ENCODE peak calls at places on chromosomes 3 and 15, in seven cellular contexts. G, W, S, C, I, Q and K are unnamed samples. For H3K4me1, the result is how much of the 10 kb centered on the place peaks cover.

GRCh38 chr3:188839187-188839695 is 332.5 kb upstream of the TPRG1 start:
- DNase-seq in G (no peak), W (no peak), S (no peak), C (no peak), I (no peak), Q (no peak), K (no peak)

GRCh38 chr3:76561494-76562242 is 478.2 kb upstream of the ROBO2 start:
- DNase-seq in G (no peak), W (no peak), S (peak), C (no peak), I (no peak), Q (no peak), K (no peak)

GRCh38 chr3:134754768-134755559 is 40.1 kb upstream of the EPHB1 start:
- DNase-seq in G (no peak), W (no peak), S (peak), C (peak), I (peak), Q (no peak), K (no peak)

GRCh38 chr3:31092748-31093607 is 198.5 kb upstream of the GADL1 start:
- DNase-seq in G (no peak), W (no peak), S (no peak), C (no peak), I (no peak), Q (no peak), K (no peak)

GRCh38 chr15:77650285-77650684 is 17.6 kb upstream of the LINGO1 start:
- DNase-seq in G (no peak), W (no peak), S (no peak), C (no peak), I (peak), Q (no peak), K (no peak)

GRCh38 chr15:90895571-90896117 is 7.5 kb upstream of the MAN2A2 start:
- DNase-seq in G (no peak), W (no peak), S (no peak), C (no peak), I (no peak), Q (no peak), K (no peak)

GRCh38 chr15:67082007-67082536 is 16.7 kb downstream of the SMAD3 start:
- DNase-seq in G (peak), W (peak), S (peak), C (peak), I (no peak), Q (no peak), K (no peak)

GRCh38 chr3:159787191-159787590 is 201.4 kb upstream of the IL12A start:
- DNase-seq in G (no peak), W (no peak), S (peak), C (no peak), I (peak), Q (no peak), K (no peak)

GRCh38 chr3:190340071-190340470 is 17.8 kb upstream of the CLDN1 start:
- DNase-seq in G (no peak), W (no peak), S (no peak), C (no peak), I (no peak), Q (no peak), K (no peak)

GRCh38 chr3:150070271-150070670 is 99.6 kb upstream of the PFN2 start:
- DNase-seq in G (no peak), W (no peak), S (no peak), C (no peak), I (no peak), Q (no peak), K (no peak)

GRCh38 chr3:54003136-54003535 is 111.5 kb upstream of the SELENOK start:
- DNase-seq in G (no peak), W (no peak), S (no peak), C (no peak), I (no peak), Q (no peak), K (no peak)

GRCh38 chr3:117735481-117736101 is 1026.0 kb downstream of the TUSC7 start:
- DNase-seq in G (no peak), W (no peak), S (peak), C (no peak), I (peak), Q (no peak), K (no peak)

GRCh38 chr15:52163321-52164190 is 27.6 kb downstream of the GNB5 start:
- DNase-seq in G (peak), W (no peak), S (no peak), C (no peak), I (no peak), Q (no peak), K (no peak)

GRCh38 chr3:157042226-157042625 is 117.7 kb downstream of the CCNL1 start:
- DNase-seq in G (no peak), W (no peak), S (no peak), C (no peak), I (no peak), Q (no peak), K (no peak)

GRCh38 chr3:162391301-162391700 is 894.7 kb downstream of the OTOL1 start:
- DNase-seq in G (no peak), W (no peak), S (peak), C (no peak), I (peak), Q (no peak), K (no peak)

GRCh38 chr15:70466895-70467529 is 296.3 kb downstream of the UACA start:
- DNase-seq in G (peak), W (no peak), S (peak), C (peak), I (peak), Q (peak), K (no peak)

GRCh38 chr15:90097475-90097874 is 4.8 kb downstream of the IDH2 start:
- DNase-seq in G (peak), W (peak), S (no peak), C (no peak), I (no peak), Q (no peak), K (no peak)

GRCh38 chr3:61605589-61606175 is 44.3 kb downstream of the PTPRG start:
- DNase-seq in G (no peak), W (no peak), S (no peak), C (no peak), I (no peak), Q (no peak), K (no peak)

GRCh38 chr3:139225551-139225950 is 118.3 kb upstream of the MRPS22 start:
- DNase-seq in G (no peak), W (no peak), S (peak), C (no peak), I (no peak), Q (no peak), K (no peak)

GRCh38 chr15:71471347-71471746 is 339.0 kb upstream of the NR2E3 start:
- DNase-seq in G (no peak), W (no peak), S (peak), C (no peak), I (no peak), Q (no peak), K (no peak)

GRCh38 chr3:112984485-112984884 is 6.3 kb upstream of the GTPBP8 start:
- DNase-seq in G (peak), W (peak), S (peak), C (no peak), I (no peak), Q (no peak), K (no peak)

GRCh38 chr15:33098082-33099058 is 96.1 kb downstream of the FMN1 start:
- DNase-seq in G (no peak), W (no peak), S (peak), C (no peak), I (no peak), Q (no peak), K (no peak)

GRCh38 chr3:188037116-188037718 is 116.7 kb upstream of the LPP start:
- DNase-seq in G (no peak), W (no peak), S (peak), C (peak), I (no peak), Q (no peak), K (no peak)

GRCh38 chr3:172625404-172625803 is 85.5 kb downstream of the NCEH1 start:
- DNase-seq in G (no peak), W (no peak), S (peak), C (no peak), I (no peak), Q (no peak), K (no peak)

GRCh38 chr3:108331792-108332191 is 35.4 kb downstream of the HHLA2 start:
- DNase-seq in G (no peak), W (no peak), S (no peak), C (no peak), I (no peak), Q (no peak), K (no peak)

GRCh38 chr15:63402498-63403253 is 21.0 kb upstream of the CA12 start:
- DNase-seq in G (no peak), W (no peak), S (peak), C (no peak), I (peak), Q (no peak), K (no peak)

GRCh38 chr3:106030620-106030945 is 161.8 kb upstream of the CBLB start:
- DNase-seq in G (no peak), W (no peak), S (peak), C (no peak), I (no peak), Q (no peak), K (no peak)

GRCh38 chr3:114093596-114093995 is 37.1 kb downstream of the QTRT2 start:
- DNase-seq in G (no peak), W (no peak), S (peak), C (no peak), I (peak), Q (no peak), K (no peak)

GRCh38 chr3:49723631-49724551 is at the start of gene GMPPB:
- DNase-seq in G (peak), W (peak), S (peak), C (peak), I (peak), Q (peak), K (peak)

GRCh38 chr15:52078876-52079700 is 33.5 kb downstream of the BCL2L10 start:
- DNase-seq in G (peak), W (peak), S (peak), C (peak), I (peak), Q (peak), K (peak)

GRCh38 chr3:170465935-170466334 is 47.3 kb downstream of the CLDN11 start:
- DNase-seq in G (no peak), W (no peak), S (peak), C (no peak), I (no peak), Q (no peak), K (no peak)

GRCh38 chr3:38554127-38554827 is 58.1 kb downstream of the EXOG start:
- DNase-seq in G (no peak), W (no peak), S (no peak), C (no peak), I (no peak), Q (no peak), K (peak)

GRCh38 chr15:31252386-31252785 is 74.2 kb upstream of the KLF13 start:
- DNase-seq in G (no peak), W (no peak), S (no peak), C (no peak), I (no peak), Q (no peak), K (no peak)

GRCh38 chr15:46703871-46704637 is 1013.3 kb upstream of the SEMA6D start:
- DNase-seq in G (no peak), W (no peak), S (no peak), C (no peak), I (no peak), Q (no peak), K (no peak)
- H3K4me1 ChIP-seq in G (under half), W (under half), S (under half), C (under half), I (under half), Q (under half), K (under half)

GRCh38 chr3:21109056-21109455 is 642.0 kb downstream of the ZNF385D start:
- DNase-seq in G (no peak), W (no peak), S (no peak), C (no peak), I (no peak), Q (no peak), K (no peak)
- H3K4me1 ChIP-seq in G (under half), W (under half), S (under half), C (under half), I (under half), Q (under half), K (under half)

GRCh38 chr15:49122541-49123062 is 32.8 kb downstream of the COPS2 start:
- DNase-seq in G (no peak), W (no peak), S (no peak), C (no peak), I (no peak), Q (no peak), K (no peak)

GRCh38 chr15:49124371-49124770 is 31.0 kb downstream of the COPS2 start:
- DNase-seq in G (no peak), W (no peak), S (no peak), C (no peak), I (no peak), Q (no peak), K (no peak)

GRCh38 chr15:49116108-49116507 is 39.3 kb downstream of the COPS2 start:
- DNase-seq in G (no peak), W (no peak), S (no peak), C (no peak), I (no peak), Q (no peak), K (no peak)

DNA sequence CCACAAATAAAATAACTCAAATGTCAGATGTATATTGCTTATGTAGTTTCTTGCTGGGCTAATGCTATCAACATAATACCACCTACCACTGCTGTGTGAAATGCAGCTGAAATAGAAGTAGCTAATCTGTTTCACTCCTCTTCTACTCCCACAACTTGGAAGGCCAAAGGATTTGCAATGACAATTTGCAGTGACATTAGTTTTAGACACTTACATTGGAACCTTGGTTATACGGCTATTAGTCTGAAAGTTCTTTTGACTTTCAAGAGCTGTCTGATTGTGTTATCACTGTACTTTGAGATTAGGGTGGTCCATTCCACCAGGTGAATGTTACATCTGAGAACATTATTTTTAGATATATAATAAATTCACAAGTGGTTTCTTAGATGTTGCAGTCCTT is 33.5 kb downstream of the COPS2 start:
- DNase-seq in G (no peak), W (no peak), S (no peak), C (no peak), I (no peak), Q (no peak), K (no peak)
- H3K4me1 ChIP-seq in G (under half), W (under half), S (under half), C (under half), I (under half), Q (under half), K (under half)

GRCh38 chr3:177174607-177175006 is 22.7 kb downstream of the TBL1XR1 start:
- DNase-seq in G (no peak), W (no peak), S (no peak), C (no peak), I (no peak), Q (no peak), K (no peak)
- H3K4me1 ChIP-seq in G (under half), W (under half), S (under half), C (under half), I (under half), Q (under half), K (under half)

DNA sequence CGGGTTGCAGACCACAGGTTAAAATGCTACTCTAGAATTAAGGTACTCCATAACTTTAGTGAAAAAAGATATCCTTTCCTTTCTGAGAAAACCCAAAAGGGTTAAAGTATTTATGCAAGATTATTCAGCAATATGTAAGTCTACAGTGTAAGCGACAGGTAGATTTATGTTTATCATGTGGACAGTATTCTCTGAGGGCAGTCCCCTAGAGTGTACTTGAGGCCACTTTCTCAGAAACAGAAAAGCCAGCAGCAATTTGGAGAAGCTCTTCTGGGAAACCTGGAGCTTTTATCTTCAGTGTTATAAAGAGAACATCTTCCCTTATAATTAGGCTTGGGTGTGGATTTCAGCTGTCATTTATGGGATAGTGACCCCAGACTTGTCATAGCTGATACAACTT is 8.9 kb downstream of the ST3GAL6 start:
- DNase-seq in G (no peak), W (no peak), S (no peak), C (no peak), I (no peak), Q (no peak), K (no peak)
- H3K4me1 ChIP-seq in G (under half), W (under half), S (under half), C (under half), I (under half), Q (under half), K (under half)

GRCh38 chr15:50066693-50067092 is 52.3 kb downstream of the ATP8B4 start:
- DNase-seq in G (no peak), W (no peak), S (no peak), C (no peak), I (no peak), Q (no peak), K (no peak)

GRCh38 chr15:50067254-50067653 is 51.8 kb downstream of the ATP8B4 start:
- DNase-seq in G (no peak), W (no peak), S (no peak), C (no peak), I (no peak), Q (no peak), K (no peak)

GRCh38 chr15:50065264-50065663 is 53.8 kb downstream of the ATP8B4 start:
- DNase-seq in G (no peak), W (no peak), S (no peak), C (no peak), I (no peak), Q (no peak), K (no peak)

GRCh38 chr15:50064674-50065073 is 54.4 kb downstream of the ATP8B4 start:
- DNase-seq in G (no peak), W (no peak), S (no peak), C (no peak), I (no peak), Q (no peak), K (no peak)

DNA sequence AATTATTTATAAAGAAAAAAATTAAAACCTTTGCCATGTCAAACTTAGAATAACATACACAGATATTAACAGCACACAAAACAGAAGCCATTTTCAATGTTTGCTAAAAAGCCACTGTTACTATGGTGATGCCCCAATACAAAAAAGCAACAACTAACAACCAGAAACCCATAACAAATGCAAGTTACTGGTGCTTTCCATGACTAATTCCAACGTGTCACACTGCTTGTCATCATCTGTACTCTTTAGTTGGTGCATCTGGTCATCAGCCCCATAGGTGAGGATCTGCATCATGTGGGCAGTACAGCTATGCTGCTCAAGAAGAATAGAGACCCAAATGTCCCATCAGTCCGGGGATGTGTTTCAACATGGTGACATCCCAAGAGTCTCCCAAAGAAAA is 52.8 kb downstream of the ATP8B4 start:
- DNase-seq in G (no peak), W (no peak), S (peak), C (no peak), I (peak), Q (no peak), K (no peak)
- H3K4me1 ChIP-seq in G (under half), W (under half), S (under half), C (under half), I (under half), Q (under half), K (under half)

GRCh38 chr15:78992416-78993256 is 47.8 kb upstream of the CTSH start:
- DNase-seq in G (no peak), W (no peak), S (no peak), C (peak), I (no peak), Q (no peak), K (peak)

GRCh38 chr15:78991476-78991875 is 46.6 kb upstream of the CTSH start:
- DNase-seq in G (no peak), W (no peak), S (no peak), C (no peak), I (no peak), Q (no peak), K (no peak)

GRCh38 chr15:78993931-78994530 is 49.2 kb upstream of the CTSH start:
- DNase-seq in G (no peak), W (no peak), S (no peak), C (no peak), I (no peak), Q (no peak), K (no peak)

GRCh38 chr15:78991879-78992278 is 47.0 kb upstream of the CTSH start:
- DNase-seq in G (no peak), W (no peak), S (no peak), C (no peak), I (no peak), Q (no peak), K (no peak)

GRCh38 chr15:78993257-78993930 is 48.5 kb upstream of the CTSH start:
- DNase-seq in G (no peak), W (no peak), S (no peak), C (no peak), I (no peak), Q (no peak), K (no peak)
- H3K4me1 ChIP-seq in G (under half), W (under half), S (under half), C (under half), I (under half), Q (under half), K (under half)

GRCh38 chr3:47283596-47284364 is 1.0 kb downstream of the KLHL18 start:
- DNase-seq in G (no peak), W (peak), S (peak), C (no peak), I (peak), Q (no peak), K (no peak)
- H3K4me1 ChIP-seq in G (under half), W (under half), S (under half), C (under half), I (under half), Q (under half), K (under half)

DNA sequence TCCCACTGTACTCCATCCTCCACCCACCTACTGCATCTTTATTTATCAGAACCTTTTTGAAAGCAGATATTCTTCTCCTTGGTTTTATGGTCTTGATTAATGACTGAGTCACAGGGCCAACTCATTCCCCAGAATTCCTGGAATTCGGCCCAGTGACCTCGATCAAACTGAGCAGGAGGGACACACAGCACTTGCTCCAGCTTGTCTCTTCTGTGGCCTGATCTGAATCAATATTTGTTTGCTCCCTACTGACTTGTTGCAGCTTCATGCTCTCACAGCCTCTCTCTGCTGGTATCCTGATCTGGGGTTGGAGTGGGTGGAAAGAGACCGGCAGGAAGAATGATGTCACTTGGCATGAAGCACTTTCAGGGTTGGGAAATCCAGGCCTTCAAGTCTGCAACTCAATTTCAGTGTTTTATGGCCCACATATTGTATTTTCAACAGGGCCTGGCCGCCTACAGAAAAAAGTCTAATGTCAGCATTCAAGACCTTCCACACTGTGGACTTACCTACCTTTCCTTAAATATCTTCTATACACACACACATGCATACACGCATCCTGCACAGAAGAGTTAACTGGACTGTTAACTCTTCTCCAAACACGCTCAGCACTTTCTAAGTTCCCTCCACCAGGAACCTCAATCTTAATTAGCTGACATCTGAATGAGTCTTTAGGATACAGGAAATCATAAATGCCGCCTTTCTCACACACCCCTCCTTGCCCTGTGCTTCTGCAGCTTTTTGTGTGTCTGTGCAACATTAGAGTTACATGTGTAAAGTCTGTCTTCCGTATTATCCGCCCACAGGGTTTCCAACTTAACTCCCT is 4.6 kb downstream of the ANXA2 start:
- DNase-seq in G (no peak), W (no peak), S (peak), C (peak), I (peak), Q (peak), K (peak)
- H3K4me1 ChIP-seq in G (under half), W (under half), S (half or more), C (half or more), I (half or more), Q (under half), K (half or more)